ENCODE peak calls at places on chromosomes 5 and 9, in ten cellular contexts. I is PC-3; C is K562; E is BE2C; P is heart left ventricle; M is cardiac muscle cell; T is CD4-positive, CD25-positive, alpha-beta regulatory T cell; Z is tibial artery; D is mammary epithelial cell; X is aorta. B is an unnamed sample. For H3K27me3, the result is how much of the 10 kb centered on the place peaks cover.

GRCh38 chr5:131379071-131379538 is 115.3 kb downstream of the CDC42SE2 start:
- DNase-seq in I (no peak), C (no peak), E (no peak), P (no peak), M (peak), T (no peak), Z (no peak), D (no peak), X (no peak), B (no peak)

GRCh38 chr5:107815109-107815508 is 144.4 kb upstream of the EFNA5 start:
- DNase-seq in I (no peak), C (no peak), E (no peak), P (no peak), M (no peak), T (no peak), Z (no peak), D (no peak), X (no peak), B (no peak)

GRCh38 chr5:75018805-75019587 is 33.4 kb downstream of the GCNT4 start:
- DNase-seq in I (no peak), C (no peak), E (no peak), P (no peak), M (no peak), T (no peak), Z (no peak), D (no peak), X (no peak), B (no peak)

GRCh38 chr5:65072836-65073620 is 304.3 kb downstream of the CWC27 start:
- DNase-seq in I (no peak), C (no peak), E (no peak), P (no peak), M (no peak), T (no peak), Z (no peak), D (no peak), X (no peak), B (no peak)

GRCh38 chr9:90547896-90548295 is 94.7 kb downstream of the DIRAS2 start:
- DNase-seq in I (peak), C (no peak), E (no peak), P (no peak), M (no peak), T (no peak), Z (no peak), D (peak), X (no peak), B (no peak)

GRCh38 chr9:132401791-132402190 is 4.8 kb downstream of the TTF1 start:
- DNase-seq in I (no peak), C (no peak), E (no peak), P (no peak), M (no peak), T (no peak), Z (no peak), D (no peak), X (no peak), B (no peak)

GRCh38 chr5:54150841-54151240 is 159.5 kb downstream of the ARL15 start:
- DNase-seq in I (no peak), C (no peak), E (no peak), P (no peak), M (no peak), T (no peak), Z (no peak), D (no peak), X (no peak), B (no peak)

GRCh38 chr5:113123563-113123962 is 147.0 kb downstream of the DCP2 start:
- DNase-seq in I (peak), C (no peak), E (peak), P (no peak), M (no peak), T (no peak), Z (no peak), D (no peak), X (no peak), B (no peak)

GRCh38 chr9:136409557-136410455 is 608 bp downstream of the ENTR1 start:
- DNase-seq in I (peak), C (no peak), E (peak), P (no peak), M (peak), T (no peak), Z (no peak), D (peak), X (no peak), B (no peak)

GRCh38 chr5:177004961-177005360 is 1.6 kb downstream of the UIMC1 start:
- DNase-seq in I (no peak), C (no peak), E (no peak), P (no peak), M (no peak), T (no peak), Z (no peak), D (no peak), X (no peak), B (no peak)

GRCh38 chr9:134136117-134136996 is 475 bp downstream of the WDR5 start:
- DNase-seq in I (no peak), C (peak), E (no peak), P (no peak), M (peak), T (no peak), Z (no peak), D (peak), X (no peak), B (no peak)

GRCh38 chr9:120839146-120839545 is 3.6 kb downstream of the PSMD5 start:
- DNase-seq in I (peak), C (no peak), E (no peak), P (no peak), M (peak), T (no peak), Z (no peak), D (no peak), X (no peak), B (no peak)

GRCh38 chr5:43041131-43041668 is 1.1 kb upstream of the ANXA2R start:
- DNase-seq in I (no peak), C (no peak), E (no peak), P (peak), M (no peak), T (peak), Z (no peak), D (no peak), X (no peak), B (no peak)

GRCh38 chr9:74494490-74494889 is 2.6 kb upstream of the RORB start:
- DNase-seq in I (no peak), C (no peak), E (no peak), P (no peak), M (no peak), T (no peak), Z (no peak), D (no peak), X (no peak), B (no peak)
- H3K27me3 ChIP-seq in I (under half), C (under half), E (under half), P (under half), M (half or more), T (under half), Z (under half), D (under half), X (under half), B (under half)

GRCh38 chr5:72109051-72109411 is 1.8 kb downstream of the MAP1B start:
- DNase-seq in I (no peak), C (no peak), E (no peak), P (no peak), M (no peak), T (no peak), Z (no peak), D (no peak), X (no peak), B (no peak)

GRCh38 chr5:72109625-72110024 is 2.4 kb downstream of the MAP1B start:
- DNase-seq in I (no peak), C (no peak), E (peak), P (peak), M (peak), T (no peak), Z (peak), D (no peak), X (no peak), B (no peak)

GRCh38 chr5:72108200-72109050 is 1.1 kb downstream of the MAP1B start:
- DNase-seq in I (peak), C (peak), E (peak), P (peak), M (peak), T (no peak), Z (peak), D (peak), X (peak), B (no peak)

GRCh38 chr5:72107874-72108199 is 562 bp downstream of the MAP1B start:
- DNase-seq in I (no peak), C (peak), E (no peak), P (peak), M (no peak), T (no peak), Z (no peak), D (peak), X (no peak), B (no peak)

GRCh38 chr5:72106922-72107873 is at the start of gene MAP1B:
- DNase-seq in I (peak), C (peak), E (peak), P (peak), M (peak), T (no peak), Z (peak), D (peak), X (peak), B (peak)
- H3K27me3 ChIP-seq in I (under half), C (under half), E (under half), P (under half), M (under half), T (under half), Z (under half), D (under half), X (under half), B (under half)

DNA sequence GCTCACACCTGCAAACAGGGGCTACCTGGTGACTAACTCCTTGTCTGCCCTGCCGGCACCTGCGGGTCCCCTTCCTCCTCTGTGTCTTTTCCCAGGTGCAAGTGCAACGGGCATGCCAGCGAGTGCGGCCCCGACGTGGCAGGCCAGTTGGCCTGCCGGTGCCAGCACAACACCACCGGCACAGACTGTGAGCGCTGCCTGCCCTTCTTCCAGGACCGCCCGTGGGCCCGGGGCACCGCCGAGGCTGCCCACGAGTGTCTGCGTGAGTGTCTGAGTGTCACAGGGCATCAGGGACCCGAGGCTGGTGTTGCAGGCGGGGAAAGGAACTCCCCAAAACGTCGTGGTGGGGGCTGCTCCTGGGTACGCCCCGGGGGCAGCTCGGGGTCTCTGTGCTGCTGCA is 27.1 kb downstream of the LAMC3 start:
- DNase-seq in I (no peak), C (peak), E (no peak), P (no peak), M (no peak), T (no peak), Z (no peak), D (no peak), X (no peak), B (no peak)
- H3K27me3 ChIP-seq in I (under half), C (half or more), E (under half), P (under half), M (under half), T (under half), Z (under half), D (under half), X (under half), B (under half)

DNA sequence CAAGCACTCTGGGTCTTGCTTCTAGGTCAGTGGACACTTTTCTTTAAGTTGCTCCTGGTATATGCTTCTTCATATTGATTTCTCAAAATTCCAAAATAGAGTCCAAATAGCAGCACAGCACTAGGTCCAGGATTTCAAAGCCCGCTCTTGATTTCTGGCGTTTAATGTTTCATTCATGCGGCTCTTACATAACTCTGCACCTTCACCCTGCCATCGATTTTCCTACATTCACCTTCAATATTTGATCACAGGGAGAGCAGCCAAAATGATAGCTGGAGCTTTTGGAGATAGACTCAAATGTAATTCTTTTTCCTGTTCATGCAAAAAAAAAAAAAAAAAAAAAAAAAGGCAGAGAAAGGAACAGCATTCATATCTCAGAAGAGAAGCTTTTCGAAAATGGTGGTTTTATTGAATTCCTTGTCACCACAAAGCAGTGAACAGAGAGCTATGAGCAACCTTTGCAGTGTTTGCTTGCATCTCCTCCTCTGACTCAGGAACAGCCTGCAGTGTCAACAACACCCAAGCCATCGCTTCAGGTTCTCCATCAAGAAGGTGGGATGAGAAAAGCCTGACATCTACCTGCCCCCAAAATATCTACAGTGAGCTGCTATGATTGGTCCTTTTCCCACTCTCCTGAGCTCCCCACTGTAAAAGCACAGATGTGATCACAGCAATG is 97.8 kb downstream of the MED10 start:
- DNase-seq in I (peak), C (no peak), E (no peak), P (no peak), M (no peak), T (no peak), Z (no peak), D (no peak), X (no peak), B (no peak)
- H3K27me3 ChIP-seq in I (under half), C (under half), E (under half), P (under half), M (under half), T (under half), Z (under half), D (under half), X (under half), B (under half)

GRCh38 chr9:127360205-127360604 is 36.8 kb upstream of the SLC2A8 start:
- DNase-seq in I (no peak), C (peak), E (no peak), P (no peak), M (no peak), T (no peak), Z (no peak), D (no peak), X (no peak), B (no peak)

GRCh38 chr9:127358770-127359169 is 38.2 kb upstream of the SLC2A8 start:
- DNase-seq in I (no peak), C (no peak), E (no peak), P (no peak), M (no peak), T (no peak), Z (no peak), D (no peak), X (no peak), B (no peak)

GRCh38 chr9:127362829-127363228 is 34.1 kb upstream of the SLC2A8 start:
- DNase-seq in I (no peak), C (no peak), E (no peak), P (no peak), M (no peak), T (no peak), Z (no peak), D (no peak), X (no peak), B (no peak)

GRCh38 chr9:127360829-127361228 is 36.1 kb upstream of the SLC2A8 start:
- DNase-seq in I (peak), C (peak), E (peak), P (no peak), M (peak), T (no peak), Z (no peak), D (peak), X (no peak), B (no peak)

GRCh38 chr9:127361561-127361960 is 35.4 kb upstream of the SLC2A8 start:
- DNase-seq in I (no peak), C (no peak), E (no peak), P (no peak), M (no peak), T (no peak), Z (no peak), D (peak), X (no peak), B (no peak)
- H3K27me3 ChIP-seq in I (under half), C (under half), E (under half), P (under half), M (under half), T (under half), Z (under half), D (under half), X (under half), B (under half)

DNA sequence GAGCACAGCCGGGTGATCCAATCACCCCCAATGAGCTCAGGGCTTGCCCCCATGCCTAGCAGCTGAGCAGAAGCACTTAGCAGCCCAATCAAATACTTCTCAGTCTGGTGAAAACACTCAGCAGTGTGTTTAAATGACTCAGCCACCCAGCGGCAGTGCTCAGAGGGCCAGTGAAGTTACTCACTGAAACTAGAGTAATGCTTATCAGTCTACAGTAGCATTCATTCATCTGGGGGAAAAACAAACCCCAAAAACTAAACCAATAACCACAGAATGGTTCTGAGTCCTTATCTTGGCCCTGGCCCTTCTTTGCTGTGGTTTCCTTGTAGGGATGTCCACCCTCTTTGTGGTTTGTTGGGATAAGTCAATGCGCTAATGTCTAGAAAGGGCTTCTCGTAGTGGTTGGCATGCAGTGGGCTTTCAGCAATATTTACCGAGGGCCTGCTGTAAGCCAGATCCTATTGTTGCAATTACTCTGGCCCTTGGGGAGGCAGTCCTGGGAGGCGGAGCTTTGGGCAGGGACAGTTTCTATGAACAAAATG is 43.2 kb downstream of the LHX2 start:
- DNase-seq in I (peak), C (no peak), E (no peak), P (no peak), M (peak), T (no peak), Z (no peak), D (peak), X (no peak), B (peak)
- H3K27me3 ChIP-seq in I (under half), C (under half), E (under half), P (under half), M (under half), T (under half), Z (under half), D (under half), X (under half), B (under half)

DNA sequence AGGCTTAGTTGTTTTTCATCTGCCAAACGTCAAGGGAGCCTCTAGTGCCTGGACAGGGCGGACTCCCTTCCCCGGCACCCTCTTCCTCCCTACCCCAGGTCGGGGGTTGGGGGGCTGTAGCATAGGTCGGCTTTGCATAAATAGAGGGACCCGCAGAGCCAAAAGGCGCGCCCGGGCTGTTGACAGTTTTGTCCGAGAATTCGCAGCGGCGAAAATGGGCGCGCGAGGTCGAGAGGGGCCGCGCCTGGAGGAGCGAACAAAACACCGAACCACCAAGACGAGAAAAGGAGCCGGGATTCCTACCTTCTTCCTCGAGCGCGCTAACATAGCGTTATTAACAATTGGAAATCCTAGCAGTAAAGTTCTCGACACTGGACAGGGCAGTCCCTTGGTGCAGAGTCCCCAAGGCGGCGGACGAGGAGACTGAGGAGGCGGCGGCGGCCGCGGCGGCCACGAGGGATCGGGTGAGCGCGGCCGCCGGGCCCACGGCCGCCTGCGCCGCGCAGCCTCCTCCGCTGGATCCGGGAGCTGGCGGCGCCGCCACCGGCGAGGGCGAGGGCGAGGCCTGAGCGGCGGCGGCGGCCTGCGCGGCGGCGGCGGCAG is 1.8 kb downstream of the FOXD1 start:
- DNase-seq in I (peak), C (no peak), E (no peak), P (no peak), M (no peak), T (no peak), Z (no peak), D (no peak), X (peak), B (no peak)
- H3K27me3 ChIP-seq in I (under half), C (half or more), E (half or more), P (half or more), M (half or more), T (half or more), Z (half or more), D (under half), X (under half), B (under half)

GRCh38 chr5:31738199-31738598 is 99.3 kb downstream of the PDZD2 start:
- DNase-seq in I (no peak), C (no peak), E (no peak), P (no peak), M (no peak), T (no peak), Z (no peak), D (no peak), X (no peak), B (no peak)

GRCh38 chr5:31741496-31741895 is 102.6 kb downstream of the PDZD2 start:
- DNase-seq in I (no peak), C (no peak), E (no peak), P (peak), M (no peak), T (no peak), Z (peak), D (no peak), X (no peak), B (no peak)

GRCh38 chr5:31748502-31749172 is 109.7 kb downstream of the PDZD2 start:
- DNase-seq in I (no peak), C (no peak), E (no peak), P (no peak), M (no peak), T (no peak), Z (no peak), D (no peak), X (no peak), B (no peak)

GRCh38 chr5:31743678-31744077 is 104.7 kb downstream of the PDZD2 start:
- DNase-seq in I (no peak), C (no peak), E (no peak), P (no peak), M (no peak), T (no peak), Z (no peak), D (no peak), X (no peak), B (no peak)
- H3K27me3 ChIP-seq in I (half or more), C (under half), E (under half), P (under half), M (under half), T (under half), Z (under half), D (under half), X (under half), B (under half)